ENCODE peak calls at places on chromosomes 5 and 9, in seven cellular contexts. F, G, E, I, O, K and C are unnamed samples.

GRCh38 chr5:172454355-172455086 is at the start of gene SH3PXD2B:
- DNase-seq in F (peak; percentile 85), E (peak; percentile 77), I (peak; percentile 40), K (peak; percentile 94), G (peak; percentile 51), O (peak; percentile 69), C (peak; percentile 54)

GRCh38 chr5:179006564-179006963 is 11.4 kb upstream of the GRM6 start:
- DNase-seq in I (no peak), F (no peak), G (no peak), O (no peak), E (no peak), K (no peak), C (no peak)

GRCh38 chr5:147482426-147483196 is 27.3 kb downstream of the DPYSL3 start:
- DNase-seq in F (no peak), G (no peak), K (no peak), I (no peak), E (no peak), O (no peak), C (no peak)

GRCh38 chr5:127562252-127562651 is 44.8 kb downstream of the PRRC1 start:
- DNase-seq in G (no peak), O (peak; percentile 8), F (peak; percentile 49), E (peak; percentile 36), I (no peak), K (peak; percentile 25), C (peak; percentile 19)

GRCh38 chr9:71446081-71446480 is 322.2 kb downstream of the CEMIP2 start:
- DNase-seq in E (no peak), O (peak; percentile 21), K (no peak), F (no peak), I (no peak), G (no peak), C (no peak)

GRCh38 chr9:90000925-90001324 is 396.1 kb downstream of the GADD45G start:
- DNase-seq in F (no peak), E (peak; percentile 5), O (no peak), G (no peak), K (no peak), I (no peak), C (no peak)

GRCh38 chr9:120755827-120756434 is 37.3 kb downstream of the FBXW2 start:
- DNase-seq in I (peak; percentile 35), E (peak; percentile 51), O (peak; percentile 71), G (no peak), F (peak; percentile 50), K (peak; percentile 86), C (peak; percentile 73)

GRCh38 chr5:147410496-147411395 is 99.1 kb downstream of the DPYSL3 start:
- DNase-seq in G (peak; percentile 66), F (no peak), E (no peak), K (peak; percentile 40), O (no peak), I (no peak), C (no peak)

GRCh38 chr5:56270568-56271392 is 37.6 kb upstream of the ANKRD55 start:
- DNase-seq in G (peak; percentile 49), E (peak; percentile 90), O (peak; percentile 78), I (peak; percentile 71), F (peak; percentile 85), K (peak; percentile 72), C (peak; percentile 77)

GRCh38 chr5:173246135-173246495 is 11.1 kb upstream of the NKX2-5 start:
- DNase-seq in F (peak; percentile 39), I (no peak), K (no peak), G (no peak), O (no peak), E (no peak), C (no peak)

GRCh38 chr9:121026260-121026691 is 23.8 kb downstream of the C5 start:
- DNase-seq in F (no peak), K (no peak), O (no peak), E (no peak), I (no peak), G (peak; percentile 34), C (peak; percentile 78)

GRCh38 chr9:137278913-137279711 is 1.6 kb downstream of the TOR4A start:
- DNase-seq in O (no peak), I (no peak), K (peak; percentile 19), E (no peak), G (no peak), F (peak; percentile 42), C (no peak)

GRCh38 chr9:88501086-88501485 is 33.9 kb upstream of the NXNL2 start:
- DNase-seq in O (no peak), G (no peak), E (no peak), F (no peak), K (no peak), I (no peak), C (no peak)

GRCh38 chr5:116938488-116938887 is 363.9 kb upstream of the SEMA6A start:
- DNase-seq in I (no peak), E (no peak), K (no peak), G (no peak), F (peak; percentile 88), O (peak; percentile 32), C (no peak)

GRCh38 chr5:31047007-31047406 is 146.5 kb upstream of the CDH6 start:
- DNase-seq in I (no peak), K (no peak), E (no peak), G (no peak), F (no peak), O (no peak), C (no peak)

GRCh38 chr5:132406144-132406783 is 36.8 kb downstream of the SLC22A5 start:
- DNase-seq in G (no peak), K (no peak), F (no peak), E (no peak), O (no peak), I (no peak), C (no peak)

GRCh38 chr5:37837101-37838032 is 2.5 kb downstream of the GDNF start:
- DNase-seq in G (peak; percentile 54), F (peak; percentile 76), E (peak; percentile 71), I (peak; percentile 79), O (peak; percentile 65), K (peak; percentile 76), C (peak; percentile 84)

GRCh38 chr5:91478096-91478495 is 95.0 kb upstream of the ARRDC3 start:
- DNase-seq in E (no peak), F (no peak), K (no peak), G (no peak), O (no peak), I (no peak), C (no peak)

GRCh38 chr5:138950411-138951011 is 75.4 kb upstream of the LRRTM2 start:
- DNase-seq in K (no peak), G (no peak), O (no peak), F (no peak), E (no peak), I (no peak), C (no peak)

GRCh38 chr5:160438316-160439204 is 16.9 kb downstream of the PTTG1 start:
- DNase-seq in I (peak; percentile 54), G (peak; percentile 44), E (peak; percentile 72), O (peak; percentile 51), F (peak; percentile 79), K (peak; percentile 63), C (peak; percentile 73)

GRCh38 chr9:744790-745456 is 96.6 kb upstream of the DMRT1 start:
- DNase-seq in F (no peak), E (peak; percentile 30), K (no peak), I (no peak), O (no peak), G (no peak), C (no peak)

GRCh38 chr9:136695435-136695895 is 8.2 kb upstream of the AGPAT2 start:
- DNase-seq in E (no peak), I (peak; percentile 66), O (no peak), F (no peak), K (no peak), G (no peak), C (peak; percentile 77)

GRCh38 chr5:6733411-6734242 is 20.4 kb downstream of the TENT4A start:
- DNase-seq in F (no peak), E (peak; percentile 38), I (no peak), G (peak; percentile 90), K (no peak), O (no peak), C (no peak)

GRCh38 chr9:125805057-125805456 is 57.9 kb downstream of the PBX3 start:
- DNase-seq in I (no peak), E (peak; percentile 62), O (no peak), F (no peak), K (no peak), G (peak; percentile 97), C (no peak)

GRCh38 chr9:86867658-86868313 is 79.5 kb downstream of the GAS1 start:
- DNase-seq in K (peak; percentile 20), E (no peak), F (no peak), O (no peak), I (no peak), G (no peak), C (no peak)

GRCh38 chr5:154254886-154255285 is 64.4 kb downstream of the GALNT10 start:
- DNase-seq in O (no peak), G (no peak), K (no peak), F (no peak), I (no peak), E (no peak), C (no peak)
- H3K9ac ChIP-seq in O (no peak overlapping the region), G (no peak overlapping the region), K (no peak overlapping the region), F (no peak overlapping the region), I (no peak overlapping the region), E (no peak overlapping the region), C (no peak overlapping the region)

GRCh38 chr9:107688728-107689127 is 199.2 kb upstream of the KLF4 start:
- DNase-seq in O (no peak), G (no peak), I (no peak), F (no peak), K (no peak), E (no peak), C (no peak)

GRCh38 chr9:107683566-107683965 is 194.0 kb upstream of the KLF4 start:
- DNase-seq in E (no peak), F (no peak), I (no peak), K (no peak), O (no peak), G (no peak), C (no peak)

GRCh38 chr9:107685399-107685798 is 195.8 kb upstream of the KLF4 start:
- DNase-seq in F (no peak), I (no peak), O (no peak), G (no peak), K (no peak), E (no peak), C (no peak)

GRCh38 chr9:107684224-107684623 is 194.7 kb upstream of the KLF4 start:
- DNase-seq in K (no peak), O (no peak), I (peak; percentile 19), G (peak; percentile 23), E (peak; percentile 30), F (no peak), C (no peak)

GRCh38 chr9:107685901-107686300 is 196.3 kb upstream of the KLF4 start:
- DNase-seq in F (no peak), G (peak; percentile 37), E (no peak), I (no peak), O (no peak), K (no peak), C (no peak)
- H3K27ac ChIP-seq in F (no peak overlapping the region), G (no peak overlapping the region), E (no peak overlapping the region), I (no peak overlapping the region), O (no peak overlapping the region), K (no peak overlapping the region), C (no peak overlapping the region)

GRCh38 chr9:28443461-28443860 is 870.2 kb upstream of the C9orf72 start:
- DNase-seq in E (no peak), O (no peak), G (no peak), I (no peak), K (no peak), F (no peak), C (no peak)
- H3K9ac ChIP-seq in E (no peak overlapping the region), O (peak overlapping the region; percentile 55), G (no peak overlapping the region), I (no peak overlapping the region), K (no peak overlapping the region), F (no peak overlapping the region), C (no peak overlapping the region)

GRCh38 chr9:3527653-3527960 is 1.8 kb upstream of the RFX3 start:
- DNase-seq in F (no peak), I (no peak), O (no peak), K (no peak), E (no peak), G (no peak), C (no peak)
- H3K27ac ChIP-seq in F (peak overlapping the region; percentile 93), I (peak overlapping the region; percentile 96), O (peak overlapping the region; percentile 100), K (peak overlapping the region; percentile 100), E (peak overlapping the region; percentile 100), G (peak overlapping the region; percentile 100), C (peak overlapping the region; percentile 100)